ENCODE peak calls at places on chromosomes 2 and 18, in five cellular contexts. T is psoas muscle; F is CD8-positive, alpha-beta T cell; Q is gastrocnemius medialis; I is heart right ventricle. D is an unnamed sample.

GRCh38 chr18:43596106-43596712 is 318.9 kb upstream of the SYT4 start:
- DNase-seq in T (no peak), F (no peak), Q (no peak), I (no peak), D (no peak)

GRCh38 chr2:60934153-60934722 is 52.9 kb downstream of the REL start:
- DNase-seq in T (no peak), F (no peak), Q (no peak), I (no peak), D (no peak)

GRCh38 chr2:175034728-175035127 is 29.5 kb upstream of the CHN1 start:
- DNase-seq in T (no peak), F (no peak), Q (no peak), I (no peak), D (no peak)

GRCh38 chr2:48120759-48121242 is 214.5 kb upstream of the FBXO11 start:
- DNase-seq in T (no peak), F (no peak), Q (no peak), I (no peak), D (no peak)

GRCh38 chr2:12316464-12316863 is 400.3 kb upstream of the TRIB2 start:
- DNase-seq in T (no peak), F (no peak), Q (no peak), I (no peak), D (no peak)

GRCh38 chr2:42105330-42106256 is 57.8 kb downstream of the PKDCC start:
- DNase-seq in T (peak; percentile 36), F (peak; percentile 69), Q (no peak), I (peak; percentile 51), D (no peak)

GRCh38 chr2:5915926-5916325 is 223.7 kb downstream of the SOX11 start:
- DNase-seq in T (no peak), F (no peak), Q (no peak), I (peak; percentile 22), D (no peak)

GRCh38 chr2:100182494-100183355 is 40.3 kb upstream of the AFF3 start:
- DNase-seq in T (no peak), F (no peak), Q (no peak), I (peak; percentile 47), D (no peak)

GRCh38 chr2:198545411-198545810 is 741.0 kb downstream of the PLCL1 start:
- DNase-seq in T (no peak), F (no peak), Q (no peak), I (no peak), D (no peak)

GRCh38 chr2:45330617-45331016 is 280.4 kb downstream of the SRBD1 start:
- DNase-seq in T (no peak), F (no peak), Q (no peak), I (no peak), D (no peak)

GRCh38 chr2:46257476-46257875 is 39.7 kb upstream of the EPAS1 start:
- DNase-seq in T (no peak), F (no peak), Q (no peak), I (peak; percentile 55), D (no peak)

GRCh38 chr2:168397629-168398028 is 58.4 kb upstream of the CERS6 start:
- DNase-seq in T (no peak), F (no peak), Q (no peak), I (no peak), D (no peak)

GRCh38 chr2:240576036-240576435 is 7.8 kb downstream of the RNPEPL1 start:
- DNase-seq in T (no peak), F (no peak), Q (no peak), I (no peak), D (no peak)

GRCh38 chr2:144583741-144584453 is 64.0 kb upstream of the ZEB2 start:
- DNase-seq in T (no peak), F (no peak), Q (no peak), I (no peak), D (no peak)

GRCh38 chr2:70977605-70978205 is 725 bp upstream of the ANKRD53 start:
- DNase-seq in T (no peak), F (no peak), Q (no peak), I (no peak), D (peak; percentile 63)

GRCh38 chr2:20573611-20574422 is 77.1 kb downstream of the HS1BP3 start:
- DNase-seq in T (peak; percentile 43), F (no peak), Q (no peak), I (no peak), D (no peak)

GRCh38 chr2:15734871-15735737 is 143.4 kb downstream of the DDX1 start:
- DNase-seq in T (no peak), F (no peak), Q (no peak), I (no peak), D (no peak)

GRCh38 chr2:173979721-173980351 is 14.7 kb upstream of the SP3 start:
- DNase-seq in T (no peak), F (no peak), Q (no peak), I (no peak), D (no peak)

GRCh38 chr2:56749152-56749752 is 565.5 kb downstream of the CCDC85A start:
- DNase-seq in T (no peak), F (no peak), Q (no peak), I (no peak), D (no peak)

GRCh38 chr2:230793573-230794359 is 71.0 kb upstream of the ITM2C start:
- DNase-seq in T (peak; percentile 64), F (peak; percentile 53), Q (peak; percentile 75), I (peak; percentile 69), D (peak; percentile 70)

GRCh38 chr18:12254137-12254819 is at the start of gene CIDEA:
- DNase-seq in T (no peak), F (no peak), Q (no peak), I (no peak), D (no peak)

GRCh38 chr2:201996006-201996405 is 37.6 kb upstream of the FZD7 start:
- DNase-seq in T (no peak), F (no peak), Q (no peak), I (no peak), D (no peak)

GRCh38 chr2:165648826-165649225 is 145.2 kb downstream of the GALNT3 start:
- DNase-seq in T (no peak), F (no peak), Q (no peak), I (no peak), D (no peak)

GRCh38 chr2:239938651-239939486 is 86.3 kb downstream of the NDUFA10 start:
- DNase-seq in T (no peak), F (no peak), Q (no peak), I (no peak), D (no peak)

GRCh38 chr2:21229302-21229701 is 105.5 kb downstream of the TDRD15 start:
- DNase-seq in T (no peak), F (no peak), Q (no peak), I (no peak), D (no peak)

GRCh38 chr2:40554665-40555294 is 102.9 kb upstream of the SLC8A1 start:
- DNase-seq in T (peak; percentile 53), F (no peak), Q (peak; percentile 13), I (peak; percentile 76), D (peak; percentile 29)

GRCh38 chr18:70337139-70337972 is 48.5 kb downstream of the SOCS6 start:
- DNase-seq in T (peak; percentile 20), F (no peak), Q (peak; percentile 73), I (peak; percentile 49), D (no peak)

GRCh38 chr2:43175187-43175490 is 51.3 kb downstream of the ZFP36L2 start:
- DNase-seq in T (no peak), F (no peak), Q (no peak), I (no peak), D (no peak)

GRCh38 chr2:222311978-222312738 is 13.4 kb upstream of the PAX3 start:
- DNase-seq in T (no peak), F (no peak), Q (no peak), I (no peak), D (no peak)

GRCh38 chr2:37898448-37898847 is 26.6 kb upstream of the RMDN2 start:
- DNase-seq in T (no peak), F (no peak), Q (no peak), I (no peak), D (no peak)

GRCh38 chr2:9092383-9093282 is 89.1 kb upstream of the MBOAT2 start:
- DNase-seq in T (no peak), F (no peak), Q (no peak), I (no peak), D (no peak)

GRCh38 chr2:185374878-185375277 is 363.7 kb upstream of the FSIP2 start:
- DNase-seq in T (no peak), F (no peak), Q (no peak), I (no peak), D (no peak)

GRCh38 chr18:2970762-2971659 is 41.9 kb downstream of the LPIN2 start:
- DNase-seq in T (no peak), F (no peak), Q (no peak), I (no peak), D (no peak)

DNA sequence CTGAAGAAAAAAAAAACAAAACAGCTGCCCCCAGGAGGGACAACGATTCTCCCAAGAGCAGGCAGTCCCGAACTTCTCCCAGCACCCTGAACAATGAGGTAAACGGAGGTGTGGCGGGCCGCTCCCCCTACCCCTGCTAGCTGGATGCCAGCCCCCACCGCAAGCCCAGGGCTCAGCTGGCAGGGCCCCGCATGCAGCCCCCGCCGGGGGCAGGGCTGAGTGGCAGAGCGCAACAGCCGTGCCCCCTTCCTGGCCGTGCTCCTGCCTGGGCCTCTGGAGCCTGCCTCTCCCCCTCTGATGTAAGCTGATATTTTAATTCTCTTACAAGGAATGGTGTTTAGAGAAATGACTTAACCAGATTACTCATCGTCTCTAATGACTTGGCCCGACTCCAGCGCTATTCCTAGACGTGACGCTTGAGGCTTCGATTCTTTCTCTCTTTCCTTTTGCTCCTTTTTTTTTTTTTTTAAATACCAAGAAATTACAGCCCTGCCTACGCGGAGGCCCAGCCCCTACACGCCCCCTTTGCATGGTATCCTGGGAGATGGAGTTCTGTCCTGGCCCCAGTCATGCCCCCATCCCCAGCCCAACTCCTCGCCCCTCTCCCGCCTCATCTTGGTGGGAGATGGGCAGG is 4.6 kb upstream of the ARID5A start:
- DNase-seq in T (peak; percentile 93), F (peak; percentile 74), Q (peak; percentile 95), I (peak; percentile 98), D (peak; percentile 98)
- H3K4me3 ChIP-seq in T (peak overlapping the region; percentile 48), F (peak overlapping the region; percentile 34), Q (peak overlapping the region; percentile 38), I (peak overlapping the region; percentile 38), D (peak overlapping the region; percentile 62)

GRCh38 chr2:236380051-236380612 is 115.9 kb upstream of the ASB18 start:
- DNase-seq in T (no peak), F (no peak), Q (no peak), I (no peak), D (no peak)
- H3K4me3 ChIP-seq in T (no peak overlapping the region), F (no peak overlapping the region), Q (no peak overlapping the region), I (no peak overlapping the region), D (no peak overlapping the region)

GRCh38 chr2:176637497-176638166 is 368.4 kb downstream of the MTX2 start:
- DNase-seq in T (peak; percentile 73), F (no peak), Q (peak; percentile 7), I (peak; percentile 32), D (no peak)
- H3K4me3 ChIP-seq in T (peak overlapping the region; percentile 87), F (peak overlapping the region; percentile 55), Q (peak overlapping the region; percentile 84), I (peak overlapping the region; percentile 65), D (peak overlapping the region; percentile 83)

DNA sequence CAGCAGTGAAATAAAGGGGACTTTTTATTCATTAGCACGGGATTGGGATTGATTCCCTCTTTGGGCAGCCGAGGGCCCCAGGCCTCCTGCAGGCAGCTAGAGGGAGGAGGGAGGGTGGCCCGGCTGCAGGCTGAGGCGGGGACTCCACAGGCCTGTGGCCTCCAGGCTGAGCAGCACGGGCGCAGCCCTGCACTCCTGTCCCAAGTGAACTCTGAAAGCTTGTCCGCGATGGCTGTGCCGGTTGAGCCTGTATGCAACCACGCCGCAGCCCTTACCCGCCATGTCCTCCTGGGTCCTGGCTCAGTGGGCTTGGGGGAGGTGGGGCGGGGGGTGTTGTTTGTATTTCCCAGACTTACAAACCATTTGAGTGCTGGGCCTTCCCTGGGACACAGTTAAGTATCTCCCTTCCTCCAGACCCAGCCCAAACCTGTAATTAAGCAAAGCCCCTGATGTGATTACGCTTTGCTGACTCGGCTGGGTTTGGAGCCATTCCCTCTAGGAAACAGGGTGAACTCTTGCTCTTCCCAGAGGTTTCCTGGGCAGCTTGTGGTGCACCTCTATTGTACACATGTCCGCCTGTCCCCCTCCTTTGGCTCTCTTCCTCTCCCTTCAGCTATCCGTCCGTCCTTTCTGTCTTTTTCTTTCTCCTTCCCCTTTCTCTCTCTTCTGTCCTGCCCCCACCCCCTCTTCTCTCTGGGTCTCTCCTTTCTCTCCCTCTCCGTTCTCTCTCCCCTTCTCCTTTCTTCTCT is 5.3 kb downstream of the GLI2 start:
- DNase-seq in T (no peak), F (no peak), Q (no peak), I (no peak), D (no peak)
- H3K4me3 ChIP-seq in T (peak overlapping the region; percentile 47), F (no peak overlapping the region), Q (peak overlapping the region; percentile 55), I (peak overlapping the region; percentile 47), D (peak overlapping the region; percentile 66)

D was measured in thoracic aorta.